ENCODE peak calls at places on chromosomes 12 and 14, in nine cellular contexts. H is endodermal cell, F is bronchial epithelial cell, T is GM23338, G is breast epithelium, V is body of pancreas, J is endothelial cell of umbilical vein, N is ovary, S is heart right ventricle. M is an unnamed sample. For H3K36me3 and H3K27me3, the result is how much of the 10 kb centered on the place peaks cover.

GRCh38 chr12:31370645-31371620 is 45.0 kb upstream of the SINHCAF start:
- DNase-seq in H (peak), F (no peak), T (peak), G (no peak), V (no peak), J (no peak), N (no peak), S (no peak), M (no peak)

GRCh38 chr12:68428211-68428610 is 96.0 kb upstream of the MDM1 start:
- DNase-seq in H (no peak), F (no peak), T (peak), G (no peak), V (no peak), J (no peak), N (no peak), S (no peak), M (no peak)

GRCh38 chr14:36657409-36658090 is 4.1 kb upstream of the PAX9 start:
- DNase-seq in H (peak), F (no peak), T (peak), G (no peak), V (peak), J (no peak), N (no peak), S (no peak), M (no peak)

GRCh38 chr12:52145228-52145940 is 46.4 kb downstream of the KRT80 start:
- DNase-seq in H (peak), F (peak), T (no peak), G (peak), V (no peak), J (no peak), N (no peak), S (no peak), M (no peak)

GRCh38 chr12:57504033-57504432 is 16.2 kb downstream of the MARS1 start:
- DNase-seq in H (peak), F (no peak), T (no peak), G (no peak), V (no peak), J (no peak), N (no peak), S (no peak), M (no peak)

GRCh38 chr14:56115471-56115870 is 2.7 kb upstream of the PELI2 start:
- DNase-seq in H (no peak), F (no peak), T (no peak), G (no peak), V (no peak), J (no peak), N (no peak), S (no peak), M (no peak)

GRCh38 chr12:12661086-12661485 is 34.9 kb downstream of the GPR19 start:
- DNase-seq in H (no peak), F (peak), T (no peak), G (no peak), V (no peak), J (no peak), N (no peak), S (no peak), M (peak)

GRCh38 chr12:3117144-3117581 is 40.0 kb downstream of the TSPAN9 start:
- DNase-seq in H (no peak), F (no peak), T (no peak), G (no peak), V (no peak), J (peak), N (no peak), S (no peak), M (no peak)

GRCh38 chr14:26594756-26595545 is 2.9 kb downstream of the NOVA1 start:
- DNase-seq in H (no peak), F (no peak), T (peak), G (no peak), V (no peak), J (no peak), N (no peak), S (no peak), M (no peak)

GRCh38 chr12:108381793-108382436 is 42.8 kb upstream of the CMKLR1 start:
- DNase-seq in H (peak), F (no peak), T (peak), G (no peak), V (no peak), J (peak), N (no peak), S (no peak), M (no peak)

GRCh38 chr14:50308363-50308762 is 3.7 kb downstream of the L2HGDH start:
- DNase-seq in H (no peak), F (peak), T (no peak), G (no peak), V (no peak), J (no peak), N (no peak), S (no peak), M (no peak)

GRCh38 chr14:105313381-105314286 is 914 bp upstream of the PACS2 start:
- DNase-seq in H (no peak), F (no peak), T (peak), G (no peak), V (no peak), J (peak), N (peak), S (no peak), M (no peak)

GRCh38 chr12:108843187-108843586 is 14.2 kb downstream of the SSH1 start:
- DNase-seq in H (no peak), F (no peak), T (no peak), G (no peak), V (no peak), J (no peak), N (no peak), S (no peak), M (no peak)

GRCh38 chr14:83044001-83044400 is 1510.3 kb upstream of the SEL1L start:
- DNase-seq in H (no peak), F (peak), T (no peak), G (no peak), V (no peak), J (no peak), N (no peak), S (no peak), M (no peak)

GRCh38 chr12:121334513-121335343 is 17.5 kb downstream of the ANAPC5 start:
- DNase-seq in H (no peak), F (peak), T (peak), G (no peak), V (peak), J (peak), N (no peak), S (no peak), M (peak)

GRCh38 chr14:102424520-102424919 is 61.8 kb downstream of the TECPR2 start:
- DNase-seq in H (no peak), F (no peak), T (no peak), G (no peak), V (no peak), J (no peak), N (no peak), S (no peak), M (no peak)

GRCh38 chr14:102424923-102425322 is 62.2 kb downstream of the TECPR2 start:
- DNase-seq in H (no peak), F (no peak), T (no peak), G (no peak), V (no peak), J (no peak), N (no peak), S (no peak), M (no peak)

GRCh38 chr14:102430212-102430908 is 67.6 kb downstream of the TECPR2 start:
- DNase-seq in H (no peak), F (no peak), T (no peak), G (peak), V (no peak), J (no peak), N (no peak), S (no peak), M (no peak)

GRCh38 chr14:102427642-102428041 is 64.9 kb downstream of the TECPR2 start:
- DNase-seq in H (no peak), F (no peak), T (no peak), G (no peak), V (no peak), J (no peak), N (no peak), S (no peak), M (no peak)

DNA sequence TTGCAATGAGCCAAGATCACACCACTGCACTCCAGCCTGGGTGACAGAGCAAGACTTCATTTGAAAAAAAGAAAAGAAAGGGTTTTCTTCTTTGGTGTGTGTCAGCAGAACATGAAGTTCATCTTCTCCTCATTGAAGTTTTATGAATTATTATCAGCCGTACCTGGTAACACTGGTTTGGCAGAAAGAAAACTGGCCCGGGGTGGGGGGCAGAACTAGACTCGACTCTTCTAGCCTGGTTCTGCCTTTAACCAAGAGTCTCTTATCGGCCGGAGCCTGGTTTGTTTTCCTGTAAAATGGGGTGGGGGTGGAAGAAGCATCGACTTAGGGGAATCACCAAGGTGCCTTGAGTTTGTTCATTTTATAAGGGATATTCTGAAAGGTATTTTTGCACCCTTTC is 64.1 kb downstream of the TECPR2 start:
- DNase-seq in H (no peak), F (no peak), T (no peak), G (no peak), V (no peak), J (no peak), N (no peak), S (no peak), M (no peak)
- TF ChIP-seq CTCF in H (no peak), F (no peak), T (no peak), G (no peak), V (no peak), J (no peak), N (no peak), S (no peak), M (no peak)

DNA sequence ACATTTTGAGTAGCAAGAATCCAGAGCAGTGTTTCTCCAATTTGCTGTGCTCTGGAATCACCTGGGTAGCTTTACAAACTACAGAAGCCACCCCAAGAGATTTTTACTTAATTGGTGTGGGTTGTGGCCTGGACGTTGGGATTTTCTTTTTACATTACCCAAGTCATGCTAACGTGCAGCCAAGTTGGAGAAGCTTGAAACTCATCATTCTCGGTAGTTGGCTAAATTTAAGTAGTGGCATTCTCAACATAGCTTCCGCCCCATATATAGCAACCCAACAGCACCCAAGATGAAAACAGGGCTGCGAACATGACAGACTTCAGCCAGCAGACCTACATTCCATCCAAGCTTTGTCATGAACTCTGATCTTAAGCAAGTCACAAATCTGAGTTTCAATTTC is 25.0 kb downstream of the DAD1 start:
- DNase-seq in H (no peak), F (no peak), T (no peak), G (no peak), V (no peak), J (no peak), N (no peak), S (no peak), M (no peak)
- H3K36me3 ChIP-seq in H (half or more), F (under half), T (under half), G (under half), V (under half), J (under half), N (under half), S (under half), M (under half)

GRCh38 chr12:53966070-53966384 is 6.9 kb upstream of the HOXC11 start:
- DNase-seq in H (peak), F (no peak), T (peak), G (no peak), V (no peak), J (no peak), N (no peak), S (no peak), M (no peak)
- H3K27me3 ChIP-seq in H (half or more), F (half or more), T (half or more), G (half or more), V (half or more), J (half or more), N (under half), S (half or more), M (half or more)

DNA sequence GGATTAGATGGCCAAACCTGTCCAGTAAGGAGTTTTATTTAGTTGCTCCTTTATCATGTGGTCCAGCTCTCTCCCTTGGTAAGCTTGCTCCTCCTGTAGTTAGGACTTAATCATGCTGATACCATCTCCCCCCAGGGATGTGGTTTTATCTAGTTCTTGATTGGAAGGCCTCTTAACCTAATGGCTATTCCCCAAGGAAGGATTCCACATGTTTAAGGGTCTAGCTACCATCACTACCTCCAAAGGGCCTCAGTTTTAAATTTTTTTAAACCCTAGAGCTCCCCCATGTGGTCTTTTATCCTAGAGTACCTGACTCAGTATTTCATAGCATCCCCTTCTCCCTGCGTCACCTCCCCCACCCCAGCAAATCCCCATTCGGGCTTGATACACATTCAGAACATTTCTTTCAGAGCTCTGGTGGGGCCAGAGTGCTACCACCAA is 22.5 kb downstream of the MAP3K12 start:
- DNase-seq in H (peak), F (no peak), T (peak), G (no peak), V (no peak), J (peak), N (no peak), S (no peak), M (no peak)
- TF ChIP-seq CTCF in H (peak), F (peak), T (peak), G (no peak), V (no peak), J (peak), N (no peak), S (peak), M (peak)

M was measured in kidney epithelial cell.